ENCODE peak calls at places on chromosomes 13 and 19, in ten cellular contexts. U, D, A, K, W, S, Y, Q, E and V are unnamed samples.

GRCh38 chr19:35266904-35267817 is 1.6 kb upstream of the USF2 start:
- DNase-seq in U (peak), D (no peak), A (peak), K (peak), W (no peak), S (peak), Y (peak), Q (peak), E (no peak), V (peak)

GRCh38 chr19:6035026-6035425 is 57.1 kb upstream of the RANBP3 start:
- DNase-seq in U (no peak), D (no peak), A (peak), K (peak), W (no peak), S (no peak), Y (no peak), Q (no peak), E (no peak), V (no peak)

GRCh38 chr19:18723871-18724377 is 40.4 kb downstream of the CRTC1 start:
- DNase-seq in U (no peak), D (no peak), A (no peak), K (no peak), W (no peak), S (no peak), Y (no peak), Q (no peak), E (no peak), V (no peak)

GRCh38 chr13:113901642-113902041 is 37.8 kb upstream of the GAS6 start:
- DNase-seq in U (no peak), D (no peak), A (peak), K (no peak), W (no peak), S (no peak), Y (no peak), Q (no peak), E (peak), V (no peak)

GRCh38 chr19:18849838-18850400 is 18.2 kb downstream of the UPF1 start:
- DNase-seq in U (no peak), D (no peak), A (no peak), K (no peak), W (no peak), S (no peak), Y (no peak), Q (no peak), E (no peak), V (no peak)

GRCh38 chr13:79686441-79686840 is 205.5 kb downstream of the NDFIP2 start:
- DNase-seq in U (no peak), D (no peak), A (no peak), K (no peak), W (no peak), S (no peak), Y (no peak), Q (no peak), E (no peak), V (no peak)

GRCh38 chr19:6115992-6116391 is 5.7 kb upstream of the RFX2 start:
- DNase-seq in U (no peak), D (no peak), A (no peak), K (no peak), W (no peak), S (no peak), Y (no peak), Q (no peak), E (no peak), V (no peak)

GRCh38 chr19:35268546-35269424 is at the start of gene USF2:
- DNase-seq in U (peak), D (peak), A (peak), K (peak), W (peak), S (peak), Y (peak), Q (peak), E (peak), V (peak)

GRCh38 chr13:50079278-50080157 is 64.3 kb downstream of the KCNRG start:
- DNase-seq in U (peak), D (no peak), A (no peak), K (no peak), W (no peak), S (no peak), Y (no peak), Q (no peak), E (no peak), V (no peak)

GRCh38 chr13:43805681-43806128 is 18.9 kb upstream of the ENOX1 start:
- DNase-seq in U (no peak), D (no peak), A (no peak), K (no peak), W (no peak), S (no peak), Y (no peak), Q (no peak), E (no peak), V (no peak)

GRCh38 chr13:45219938-45220375 is 19.1 kb upstream of the KCTD4 start:
- DNase-seq in U (peak), D (peak), A (no peak), K (no peak), W (no peak), S (no peak), Y (no peak), Q (no peak), E (no peak), V (no peak)

GRCh38 chr13:113814435-113814821 is 49.4 kb downstream of the GAS6 start:
- DNase-seq in U (no peak), D (no peak), A (no peak), K (no peak), W (no peak), S (no peak), Y (no peak), Q (no peak), E (no peak), V (no peak)

GRCh38 chr13:102002271-102002670 is 399.6 kb downstream of the FGF14 start:
- DNase-seq in U (no peak), D (no peak), A (no peak), K (no peak), W (no peak), S (no peak), Y (no peak), Q (no peak), E (no peak), V (no peak)

GRCh38 chr13:113774177-113775107 is 15.4 kb downstream of the TMEM255B start:
- DNase-seq in U (peak), D (no peak), A (peak), K (peak), W (peak), S (no peak), Y (no peak), Q (no peak), E (peak), V (no peak)

GRCh38 chr19:31113250-31113685 is 236.0 kb downstream of the TSHZ3 start:
- DNase-seq in U (no peak), D (no peak), A (peak), K (no peak), W (no peak), S (no peak), Y (no peak), Q (no peak), E (no peak), V (no peak)

DNA sequence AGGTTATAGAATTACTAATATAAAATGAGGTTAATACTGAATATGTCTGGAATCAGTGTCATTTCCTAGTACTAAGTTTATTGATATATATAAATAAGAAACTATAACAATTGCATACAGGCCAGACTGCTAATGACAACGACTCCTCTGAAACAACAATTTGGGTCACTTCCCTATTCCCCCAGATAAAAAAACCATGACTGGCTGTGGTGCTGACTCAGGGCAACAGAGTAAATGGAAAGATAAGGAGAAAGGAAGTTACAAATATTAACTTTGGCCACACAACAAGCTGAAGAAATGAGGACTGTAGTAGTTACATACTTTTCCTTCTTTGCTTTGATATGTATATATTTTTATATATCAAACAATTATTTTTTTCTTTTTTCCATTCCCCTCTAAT is 263.7 kb upstream of the PCDH9 start:
- DNase-seq in U (peak), D (no peak), A (no peak), K (no peak), W (no peak), S (no peak), Y (no peak), Q (peak), E (no peak), V (peak)
- TF ChIP-seq POLR2A in U (no peak), D (no peak), A (no peak), K (no peak), W (no peak), S (no peak), Y (no peak), Q (no peak), E (no peak), V (no peak)

GRCh38 chr19:8209111-8209964 is at the start of gene CERS4:
- DNase-seq in U (no peak), D (no peak), A (peak), K (peak), W (peak), S (peak), Y (peak), Q (peak), E (peak), V (no peak)
- TF ChIP-seq POLR2A in U (no peak), D (no peak), A (no peak), K (no peak), W (no peak), S (peak), Y (no peak), Q (no peak), E (no peak), V (no peak)

GRCh38 chr19:45528744-45529453 is 21.6 kb downstream of the VASP start:
- DNase-seq in U (no peak), D (no peak), A (no peak), K (peak), W (no peak), S (no peak), Y (peak), Q (peak), E (peak), V (no peak)

GRCh38 chr19:45527731-45528130 is 20.5 kb downstream of the VASP start:
- DNase-seq in U (no peak), D (no peak), A (no peak), K (no peak), W (no peak), S (no peak), Y (no peak), Q (no peak), E (no peak), V (no peak)

GRCh38 chr19:45526971-45527370 is 19.7 kb downstream of the VASP start:
- DNase-seq in U (no peak), D (no peak), A (no peak), K (no peak), W (no peak), S (no peak), Y (no peak), Q (no peak), E (no peak), V (no peak)

GRCh38 chr19:45526143-45526542 is 18.9 kb downstream of the VASP start:
- DNase-seq in U (peak), D (no peak), A (no peak), K (peak), W (peak), S (peak), Y (peak), Q (peak), E (peak), V (peak)

GRCh38 chr19:45528149-45528743 is 21.0 kb downstream of the VASP start:
- DNase-seq in U (no peak), D (no peak), A (no peak), K (no peak), W (no peak), S (no peak), Y (no peak), Q (peak), E (no peak), V (no peak)
- TF ChIP-seq POLR2A in U (peak), D (no peak), A (no peak), K (no peak), W (no peak), S (no peak), Y (no peak), Q (peak), E (no peak), V (no peak)

GRCh38 chr19:48568345-48568886 is 16.4 kb downstream of the SULT2B1 start:
- DNase-seq in U (peak), D (peak), A (peak), K (peak), W (peak), S (peak), Y (peak), Q (peak), E (peak), V (peak)
- TF ChIP-seq POLR2A in U (no peak), D (no peak), A (no peak), K (no peak), W (no peak), S (no peak), Y (no peak), Q (no peak), E (no peak), V (no peak)

GRCh38 chr13:96492758-96493157 is 402.9 kb downstream of the HS6ST3 start:
- DNase-seq in U (no peak), D (no peak), A (no peak), K (no peak), W (no peak), S (no peak), Y (no peak), Q (no peak), E (no peak), V (no peak)

GRCh38 chr13:96491103-96491502 is 401.2 kb downstream of the HS6ST3 start:
- DNase-seq in U (no peak), D (no peak), A (no peak), K (no peak), W (no peak), S (no peak), Y (no peak), Q (no peak), E (no peak), V (no peak)

GRCh38 chr13:96490590-96490989 is 400.7 kb downstream of the HS6ST3 start:
- DNase-seq in U (no peak), D (no peak), A (no peak), K (no peak), W (no peak), S (no peak), Y (no peak), Q (no peak), E (no peak), V (no peak)
- TF ChIP-seq POLR2A in U (no peak), D (no peak), A (no peak), K (no peak), W (no peak), S (no peak), Y (no peak), Q (no peak), E (no peak), V (no peak)

GRCh38 chr19:46351241-46352041 is 4.6 kb downstream of the PPP5C start:
- DNase-seq in U (peak), D (no peak), A (no peak), K (peak), W (peak), S (peak), Y (no peak), Q (no peak), E (peak), V (no peak)

GRCh38 chr19:46349311-46349993 is 2.6 kb downstream of the PPP5C start:
- DNase-seq in U (no peak), D (no peak), A (no peak), K (no peak), W (no peak), S (no peak), Y (no peak), Q (no peak), E (no peak), V (no peak)

GRCh38 chr19:46347985-46348384 is 1.1 kb downstream of the PPP5C start:
- DNase-seq in U (no peak), D (no peak), A (no peak), K (no peak), W (no peak), S (no peak), Y (no peak), Q (no peak), E (no peak), V (no peak)

GRCh38 chr19:46350029-46350757 is 3.3 kb downstream of the PPP5C start:
- DNase-seq in U (no peak), D (no peak), A (no peak), K (no peak), W (no peak), S (no peak), Y (no peak), Q (peak), E (no peak), V (peak)

DNA sequence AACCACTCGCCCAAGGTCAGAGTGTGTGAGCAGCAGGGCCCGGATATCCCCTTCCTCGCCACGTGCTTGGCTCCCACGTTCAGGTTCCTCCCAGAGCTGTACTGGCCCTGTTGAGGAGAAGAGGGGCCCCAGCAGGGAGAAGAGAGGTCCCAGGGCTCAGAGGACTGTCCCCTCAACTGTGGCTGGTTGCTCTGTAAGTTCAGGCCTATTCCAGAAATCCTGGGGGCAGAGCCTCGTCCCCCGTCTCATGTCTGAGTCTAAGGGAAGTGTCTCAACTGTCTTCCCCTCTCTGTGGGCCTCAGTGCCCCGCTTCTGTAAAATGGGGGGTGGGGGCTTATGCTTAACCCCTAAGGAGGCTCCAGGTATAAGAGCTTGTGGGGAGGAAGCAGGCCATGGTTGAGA is 3.9 kb downstream of the PPP5C start:
- DNase-seq in U (peak), D (no peak), A (no peak), K (peak), W (no peak), S (peak), Y (no peak), Q (no peak), E (no peak), V (no peak)
- TF ChIP-seq POLR2A in U (peak), D (no peak), A (no peak), K (no peak), W (no peak), S (no peak), Y (no peak), Q (no peak), E (no peak), V (no peak)

GRCh38 chr13:110644892-110645521 is 29.7 kb downstream of the NAXD start:
- DNase-seq in U (peak), D (no peak), A (peak), K (peak), W (no peak), S (peak), Y (peak), Q (no peak), E (peak), V (peak)
- TF ChIP-seq POLR2A in U (no peak), D (no peak), A (no peak), K (no peak), W (no peak), S (no peak), Y (no peak), Q (no peak), E (no peak), V (no peak)

GRCh38 chr13:33934936-33935510 is 117.1 kb downstream of the RFC3 start:
- DNase-seq in U (no peak), D (no peak), A (no peak), K (no peak), W (no peak), S (no peak), Y (no peak), Q (no peak), E (no peak), V (no peak)
- TF ChIP-seq POLR2A in U (no peak), D (no peak), A (no peak), K (no peak), W (no peak), S (no peak), Y (no peak), Q (no peak), E (no peak), V (no peak)

DNA sequence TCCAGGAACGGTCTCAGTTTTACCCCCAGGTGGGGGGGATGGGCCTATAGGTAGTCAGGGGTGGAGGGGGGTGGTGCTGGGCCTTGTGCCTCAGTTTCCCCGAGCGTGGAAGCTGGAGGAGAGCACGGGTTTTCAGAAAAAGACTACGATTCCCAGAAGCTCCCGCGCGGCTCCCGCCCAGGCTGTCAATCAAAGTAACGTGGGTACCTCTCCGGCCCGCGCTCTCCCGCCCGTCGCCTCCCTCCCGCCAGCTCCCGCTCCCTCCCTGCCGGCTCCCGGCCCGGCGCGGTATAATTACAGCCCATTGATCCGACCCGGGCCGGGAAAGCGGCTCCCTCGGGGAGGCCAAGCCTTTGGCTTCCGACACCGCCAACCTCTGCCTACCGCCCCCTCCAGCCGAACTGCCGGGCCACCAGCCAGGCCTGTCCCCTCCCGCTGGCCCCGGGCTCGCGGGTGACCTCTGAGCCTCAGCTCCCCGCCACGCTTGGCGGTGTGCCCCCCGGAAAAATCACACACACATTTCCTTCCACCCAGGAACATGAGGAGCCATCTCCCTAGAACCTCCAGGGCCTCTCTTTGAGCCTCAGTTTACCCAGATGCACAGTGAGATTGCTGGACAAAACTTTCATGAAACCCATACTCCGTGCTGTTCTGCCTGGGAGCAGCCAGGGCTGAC is 7.2 kb upstream of the TLE2 start:
- DNase-seq in U (peak), D (peak), A (peak), K (peak), W (peak), S (peak), Y (peak), Q (peak), E (peak), V (peak)
- TF ChIP-seq POLR2A in U (peak), D (no peak), A (no peak), K (no peak), W (peak), S (peak), Y (no peak), Q (peak), E (no peak), V (no peak)